ENCODE peak calls at places on chromosomes 2 and 18, in seven cellular contexts. One of them, this sample, is unnamed.

GRCh38 chr2:233225230-233226068 is 26.0 kb upstream of the ATG16L1 start:
- DNase-seq in SK-N-SH: no peak
- DNase-seq in HepG2: no peak
- DNase-seq in HCT116: no peak
- DNase-seq in GM12878: no peak
- DNase-seq in T47D: no peak
- DNase-seq in H1: no peak
- DNase-seq in this sample: peak; percentile 57

GRCh38 chr2:118348380-118349024 is 260.2 kb downstream of the INSIG2 start:
- DNase-seq in GM12878: no peak
- DNase-seq in HepG2: no peak
- DNase-seq in SK-N-SH: no peak
- DNase-seq in HCT116: no peak
- DNase-seq in T47D: no peak
- DNase-seq in H1: no peak
- DNase-seq in this sample: no peak

GRCh38 chr18:21911551-21911950 is 171.0 kb downstream of the MIB1 start:
- DNase-seq in H1: no peak
- DNase-seq in SK-N-SH: no peak
- DNase-seq in HepG2: no peak
- DNase-seq in HCT116: no peak
- DNase-seq in T47D: no peak
- DNase-seq in GM12878: no peak
- DNase-seq in this sample: no peak

GRCh38 chr2:234026693-234027254 is 23.7 kb upstream of the SPP2 start:
- DNase-seq in T47D: no peak
- DNase-seq in SK-N-SH: no peak
- DNase-seq in H1: no peak
- DNase-seq in GM12878: no peak
- DNase-seq in HepG2: no peak
- DNase-seq in HCT116: no peak
- DNase-seq in this sample: no peak

GRCh38 chr2:9694661-9695060 is 63.9 kb upstream of the YWHAQ start:
- DNase-seq in SK-N-SH: no peak
- DNase-seq in T47D: no peak
- DNase-seq in HepG2: no peak
- DNase-seq in GM12878: no peak
- DNase-seq in HCT116: no peak
- DNase-seq in H1: no peak
- DNase-seq in this sample: no peak

GRCh38 chr18:7516505-7517117 is 50.5 kb upstream of the PTPRM start:
- DNase-seq in HCT116: no peak
- DNase-seq in SK-N-SH: peak; percentile 31
- DNase-seq in GM12878: no peak
- DNase-seq in T47D: no peak
- DNase-seq in H1: no peak
- DNase-seq in HepG2: no peak
- DNase-seq in this sample: no peak

GRCh38 chr2:112092286-112093041 is 37.4 kb downstream of the TMEM87B start:
- DNase-seq in HCT116: no peak
- DNase-seq in T47D: no peak
- DNase-seq in SK-N-SH: no peak
- DNase-seq in H1: no peak
- DNase-seq in HepG2: no peak
- DNase-seq in GM12878: no peak
- DNase-seq in this sample: no peak

GRCh38 chr2:205685314-205686230 is 3.3 kb downstream of the NRP2 start:
- DNase-seq in HCT116: no peak
- DNase-seq in SK-N-SH: peak; percentile 76
- DNase-seq in HepG2: no peak
- DNase-seq in H1: no peak
- DNase-seq in T47D: no peak
- DNase-seq in GM12878: no peak
- DNase-seq in this sample: no peak

GRCh38 chr18:58362027-58362575 is 266.8 kb downstream of the ALPK2 start:
- DNase-seq in T47D: no peak
- DNase-seq in SK-N-SH: no peak
- DNase-seq in HCT116: no peak
- DNase-seq in H1: no peak
- DNase-seq in HepG2: no peak
- DNase-seq in GM12878: no peak
- DNase-seq in this sample: no peak

GRCh38 chr18:72261562-72261961 is 282.6 kb downstream of the CBLN2 start:
- DNase-seq in HepG2: no peak
- DNase-seq in SK-N-SH: no peak
- DNase-seq in H1: no peak
- DNase-seq in HCT116: no peak
- DNase-seq in T47D: no peak
- DNase-seq in GM12878: no peak
- DNase-seq in this sample: no peak

GRCh38 chr2:178767099-178768060 is 39.8 kb downstream of the TTN start:
- DNase-seq in T47D: no peak
- DNase-seq in SK-N-SH: no peak
- DNase-seq in HCT116: no peak
- DNase-seq in HepG2: no peak
- DNase-seq in GM12878: no peak
- DNase-seq in H1: no peak
- DNase-seq in this sample: no peak

GRCh38 chr18:31376477-31376876 is at the start of gene DSG4:
- DNase-seq in H1: no peak
- DNase-seq in HCT116: no peak
- DNase-seq in HepG2: no peak
- DNase-seq in GM12878: no peak
- DNase-seq in SK-N-SH: no peak
- DNase-seq in T47D: no peak
- DNase-seq in this sample: no peak

GRCh38 chr2:60439219-60439974 is 114.1 kb downstream of the BCL11A start:
- DNase-seq in HCT116: no peak
- DNase-seq in HepG2: no peak
- DNase-seq in T47D: no peak
- DNase-seq in GM12878: peak; percentile 96
- DNase-seq in SK-N-SH: peak; percentile 42
- DNase-seq in H1: no peak
- DNase-seq in this sample: peak; percentile 13

GRCh38 chr18:65567372-65567771 is 183.4 kb upstream of the CDH7 start:
- DNase-seq in H1: no peak
- DNase-seq in GM12878: no peak
- DNase-seq in HepG2: peak; percentile 7
- DNase-seq in T47D: peak; percentile 26
- DNase-seq in HCT116: no peak
- DNase-seq in SK-N-SH: peak; percentile 11
- DNase-seq in this sample: no peak

GRCh38 chr2:88070055-88070454 is 2.4 kb downstream of the SMYD1 start:
- DNase-seq in GM12878: no peak
- DNase-seq in T47D: no peak
- DNase-seq in HCT116: no peak
- DNase-seq in SK-N-SH: no peak
- DNase-seq in H1: no peak
- DNase-seq in HepG2: no peak
- DNase-seq in this sample: no peak

GRCh38 chr18:78898635-78899034 is 81.0 kb upstream of the SALL3 start:
- DNase-seq in HepG2: no peak
- DNase-seq in H1: no peak
- DNase-seq in GM12878: no peak
- DNase-seq in HCT116: no peak
- DNase-seq in T47D: no peak
- DNase-seq in SK-N-SH: no peak
- DNase-seq in this sample: no peak

GRCh38 chr2:73291093-73291460 is 2.3 kb downstream of the EGR4 start:
- DNase-seq in T47D: peak; percentile 48
- DNase-seq in H1: peak; percentile 36
- DNase-seq in HCT116: no peak
- DNase-seq in GM12878: no peak
- DNase-seq in HepG2: no peak
- DNase-seq in SK-N-SH: peak; percentile 33
- DNase-seq in this sample: peak; percentile 59

GRCh38 chr2:165573534-165574461 is 104.3 kb downstream of the CSRNP3 start:
- DNase-seq in H1: peak; percentile 38
- DNase-seq in HepG2: peak; percentile 78
- DNase-seq in SK-N-SH: peak; percentile 63
- DNase-seq in HCT116: no peak
- DNase-seq in T47D: peak; percentile 10
- DNase-seq in GM12878: no peak
- DNase-seq in this sample: no peak

GRCh38 chr2:79861059-79861374 is 348.2 kb downstream of the CTNNA2 start:
- DNase-seq in GM12878: no peak
- DNase-seq in HCT116: no peak
- DNase-seq in H1: no peak
- DNase-seq in HepG2: no peak
- DNase-seq in SK-N-SH: no peak
- DNase-seq in T47D: no peak
- DNase-seq in this sample: no peak

GRCh38 chr2:8572712-8573233 is 109.1 kb upstream of the ID2 start:
- DNase-seq in HepG2: no peak
- DNase-seq in H1: no peak
- DNase-seq in HCT116: no peak
- DNase-seq in SK-N-SH: no peak
- DNase-seq in GM12878: no peak
- DNase-seq in T47D: no peak
- DNase-seq in this sample: no peak

GRCh38 chr2:117994729-117995128 is 19.1 kb downstream of the CCDC93 start:
- DNase-seq in T47D: no peak
- DNase-seq in H1: no peak
- DNase-seq in HCT116: no peak
- DNase-seq in GM12878: no peak
- DNase-seq in HepG2: no peak
- DNase-seq in SK-N-SH: no peak
- DNase-seq in this sample: no peak

DNA sequence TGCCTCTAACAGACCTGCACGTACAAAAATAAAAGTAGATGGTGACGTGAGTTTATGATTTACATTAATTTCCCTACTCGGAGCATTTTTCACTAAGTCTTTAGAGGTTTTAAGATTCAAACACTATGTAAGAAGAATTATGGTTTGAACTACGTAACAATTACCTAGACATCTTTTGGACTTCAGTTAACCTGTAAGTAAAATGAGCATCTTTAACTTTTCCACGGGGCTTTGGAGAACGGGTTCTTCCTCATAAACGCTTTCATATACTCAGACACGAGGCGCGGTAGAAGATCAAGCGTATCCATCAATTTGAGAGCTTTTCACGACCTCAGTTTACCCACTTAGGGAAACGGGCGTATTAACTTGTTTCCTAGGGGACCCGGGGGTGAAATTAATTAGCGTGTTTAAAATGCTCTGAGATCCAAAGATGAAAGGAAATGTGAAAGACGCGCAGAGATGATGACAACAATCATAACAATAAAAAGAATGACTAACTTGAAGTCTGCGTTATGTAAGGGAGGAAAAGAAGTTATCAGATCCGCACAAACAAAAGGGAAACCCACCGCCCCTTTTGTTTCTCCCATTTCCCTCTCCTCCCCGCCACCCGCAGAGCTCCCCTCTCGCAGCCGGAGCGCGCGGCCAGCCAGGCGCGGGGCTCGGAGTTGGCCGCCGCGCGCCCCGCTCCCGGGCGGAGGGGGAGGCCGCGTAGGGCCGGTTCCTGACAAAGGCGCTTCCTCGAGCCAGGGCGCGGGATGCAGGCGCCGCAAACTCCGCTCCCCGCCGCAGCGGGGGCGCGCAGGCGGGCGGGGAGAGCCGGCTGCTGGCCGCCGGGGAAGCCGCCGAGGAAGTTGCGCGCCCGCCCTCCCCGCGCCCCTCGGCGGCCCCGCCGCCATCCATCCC is 815 bp downstream of the PELI1 start:
- DNase-seq in T47D: no peak
- DNase-seq in GM12878: no peak
- DNase-seq in HCT116: no peak
- DNase-seq in H1: no peak
- DNase-seq in HepG2: peak; percentile 21
- DNase-seq in SK-N-SH: peak; percentile 74
- DNase-seq in this sample: peak; percentile 43
- TF ChIP-seq JUND in T47D: no peak
- TF ChIP-seq JUND in GM12878: no peak
- TF ChIP-seq JUND in HCT116: no peak
- TF ChIP-seq JUND in H1: no peak
- TF ChIP-seq JUND in HepG2: no peak
- TF ChIP-seq JUND in SK-N-SH: no peak
- TF ChIP-seq JUND in this sample: no peak

DNA sequence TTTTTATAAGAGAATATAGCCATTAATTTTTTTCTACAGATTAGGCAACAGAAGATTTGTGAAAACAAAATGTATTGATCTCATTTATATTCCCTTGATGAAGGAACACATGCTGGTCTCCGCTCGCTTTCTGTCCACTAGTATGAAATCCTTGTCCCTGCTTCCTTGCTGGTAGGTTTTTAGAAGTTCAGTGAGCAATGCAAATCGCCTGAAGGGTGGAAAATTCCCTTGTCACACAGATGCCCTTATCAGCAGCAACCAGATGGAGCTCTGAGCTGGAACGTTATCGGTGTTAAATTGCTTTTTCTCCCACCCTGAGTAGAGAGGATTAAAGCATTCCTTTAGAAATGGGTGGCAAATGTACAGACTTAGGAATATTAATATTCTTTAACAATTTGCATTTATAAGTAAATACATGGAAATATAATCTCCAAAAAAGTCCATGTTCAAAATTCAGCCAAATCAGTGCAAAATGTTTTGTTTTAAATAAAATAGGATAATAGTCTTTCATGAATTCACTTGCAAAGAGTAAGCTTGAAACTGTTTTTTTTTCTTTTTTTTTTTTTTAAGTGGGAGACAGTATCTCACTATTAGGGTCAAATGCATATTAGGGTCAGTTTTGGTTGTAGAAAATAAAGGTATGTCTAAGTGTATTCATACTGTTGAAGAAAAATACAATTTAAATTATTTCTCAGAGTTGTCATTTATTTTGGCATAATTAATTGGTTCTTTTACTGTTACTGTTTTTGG is 164.0 kb upstream of the MYO3B start:
- DNase-seq in HepG2: no peak
- DNase-seq in H1: no peak
- DNase-seq in T47D: no peak
- DNase-seq in GM12878: no peak
- DNase-seq in SK-N-SH: peak; percentile 68
- DNase-seq in HCT116: no peak
- DNase-seq in this sample: peak; percentile 98
- TF ChIP-seq JUND in HepG2: no peak
- TF ChIP-seq JUND in H1: no peak
- TF ChIP-seq JUND in T47D: no peak
- TF ChIP-seq JUND in GM12878: no peak
- TF ChIP-seq JUND in SK-N-SH: no peak
- TF ChIP-seq JUND in HCT116: no peak
- TF ChIP-seq JUND in this sample: peak; percentile 88

DNA sequence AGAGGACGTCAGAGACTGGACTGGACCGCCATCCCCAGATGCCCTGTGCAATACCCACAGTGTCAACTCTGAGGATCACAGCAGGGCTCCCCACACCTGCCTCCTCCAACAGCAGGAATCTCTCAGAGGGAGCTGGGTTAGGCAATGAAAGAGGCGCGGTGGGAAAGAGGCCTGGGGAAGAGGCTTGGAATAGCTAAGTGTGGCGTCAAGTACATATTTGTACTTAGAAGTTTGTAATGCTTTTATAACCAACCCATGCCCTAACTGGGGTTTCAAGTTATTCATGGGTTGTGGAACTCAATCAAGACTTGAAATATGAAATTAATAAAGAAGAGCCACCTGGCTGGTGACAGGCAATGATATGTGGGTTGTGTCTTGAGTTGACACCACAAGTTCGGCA is 28.7 kb downstream of the CYP26B1 start:
- DNase-seq in GM12878: no peak
- DNase-seq in SK-N-SH: no peak
- DNase-seq in HCT116: no peak
- DNase-seq in HepG2: no peak
- DNase-seq in H1: no peak
- DNase-seq in T47D: no peak
- DNase-seq in this sample: no peak
- TF ChIP-seq JUND in GM12878: no peak
- TF ChIP-seq JUND in SK-N-SH: no peak
- TF ChIP-seq JUND in HCT116: no peak
- TF ChIP-seq JUND in HepG2: no peak
- TF ChIP-seq JUND in H1: no peak
- TF ChIP-seq JUND in T47D: no peak
- TF ChIP-seq JUND in this sample: no peak

GRCh38 chr2:23435250-23436035 is 50.5 kb downstream of the KLHL29 start:
- DNase-seq in SK-N-SH: no peak
- DNase-seq in T47D: no peak
- DNase-seq in HCT116: no peak
- DNase-seq in H1: no peak
- DNase-seq in GM12878: no peak
- DNase-seq in HepG2: no peak
- DNase-seq in this sample: no peak
- TF ChIP-seq JUND in SK-N-SH: no peak
- TF ChIP-seq JUND in T47D: no peak
- TF ChIP-seq JUND in HCT116: no peak
- TF ChIP-seq JUND in H1: no peak
- TF ChIP-seq JUND in GM12878: no peak
- TF ChIP-seq JUND in HepG2: no peak
- TF ChIP-seq JUND in this sample: no peak

This sample was measured in K562.